ENCODE peak calls at places on chromosomes 1 and 21, in nine cellular contexts. Y, D, K, B, I, C, N, E and A are unnamed samples.

GRCh38 chr1:233361876-233362275 is 34.4 kb downstream of the MAP3K21 start:
- DNase-seq in Y (no peak), D (no peak), K (peak), B (no peak), I (no peak), C (no peak), N (no peak), E (no peak), A (no peak)

GRCh38 chr1:18055181-18055580 is 52.4 kb upstream of the IGSF21 start:
- DNase-seq in Y (no peak), D (no peak), K (no peak), B (no peak), I (no peak), C (no peak), N (no peak), E (no peak), A (no peak)

GRCh38 chr1:180386740-180387367 is 115.5 kb downstream of the ACBD6 start:
- DNase-seq in Y (no peak), D (no peak), K (no peak), B (no peak), I (no peak), C (no peak), N (no peak), E (no peak), A (no peak)

GRCh38 chr1:45522324-45523104 is 830 bp upstream of the PRDX1 start:
- DNase-seq in Y (no peak), D (no peak), K (peak), B (no peak), I (no peak), C (no peak), N (no peak), E (no peak), A (no peak)

GRCh38 chr1:248837045-248837793 is 805 bp upstream of the ZNF672 start:
- DNase-seq in Y (no peak), D (no peak), K (no peak), B (no peak), I (no peak), C (no peak), N (no peak), E (no peak), A (no peak)

GRCh38 chr1:16978589-16979474 is 1.6 kb downstream of the MFAP2 start:
- DNase-seq in Y (peak), D (no peak), K (no peak), B (no peak), I (no peak), C (no peak), N (peak), E (no peak), A (no peak)

GRCh38 chr21:10272216-10272615 is 249.2 kb upstream of the TPTE start:
- DNase-seq in Y (no peak), D (peak), K (no peak), B (no peak), I (no peak), C (no peak), N (no peak), E (no peak), A (no peak)

GRCh38 chr1:52057245-52057644 is 1.1 kb downstream of the BTF3L4 start:
- DNase-seq in Y (no peak), D (no peak), K (no peak), B (no peak), I (no peak), C (no peak), N (no peak), E (no peak), A (no peak)

GRCh38 chr1:100188617-100189016 is 10.6 kb upstream of the LRRC39 start:
- DNase-seq in Y (no peak), D (peak), K (no peak), B (no peak), I (no peak), C (no peak), N (no peak), E (no peak), A (peak)

GRCh38 chr1:68141079-68141800 is 90.8 kb upstream of the DIRAS3 start:
- DNase-seq in Y (no peak), D (no peak), K (no peak), B (no peak), I (no peak), C (no peak), N (no peak), E (no peak), A (no peak)

GRCh38 chr1:228060458-228061190 is 21.9 kb upstream of the ARF1 start:
- DNase-seq in Y (no peak), D (no peak), K (peak), B (no peak), I (no peak), C (no peak), N (no peak), E (no peak), A (no peak)

GRCh38 chr1:21916447-21917240 is 20.5 kb downstream of the HSPG2 start:
- DNase-seq in Y (peak), D (no peak), K (no peak), B (no peak), I (no peak), C (no peak), N (no peak), E (no peak), A (no peak)

GRCh38 chr1:203686091-203686632 is 59.5 kb downstream of the ATP2B4 start:
- DNase-seq in Y (no peak), D (no peak), K (no peak), B (no peak), I (no peak), C (no peak), N (peak), E (no peak), A (no peak)

GRCh38 chr1:27557596-27558340 is 46.2 kb downstream of the AHDC1 start:
- DNase-seq in Y (peak), D (no peak), K (peak), B (no peak), I (no peak), C (no peak), N (peak), E (no peak), A (no peak)

GRCh38 chr1:51218570-51218969 is 17.5 kb upstream of the RNF11 start:
- DNase-seq in Y (no peak), D (no peak), K (no peak), B (no peak), I (no peak), C (no peak), N (no peak), E (no peak), A (no peak)

GRCh38 chr1:208239518-208240381 is 4.4 kb downstream of the PLXNA2 start:
- DNase-seq in Y (no peak), D (no peak), K (no peak), B (no peak), I (no peak), C (no peak), N (no peak), E (no peak), A (no peak)

GRCh38 chr1:118947003-118947765 is 41.0 kb downstream of the TBX15 start:
- DNase-seq in Y (no peak), D (no peak), K (no peak), B (no peak), I (no peak), C (no peak), N (no peak), E (no peak), A (no peak)

GRCh38 chr1:234616644-234617043 is 6.7 kb upstream of the IRF2BP2 start:
- DNase-seq in Y (no peak), D (no peak), K (no peak), B (no peak), I (no peak), C (no peak), N (no peak), E (no peak), A (no peak)

GRCh38 chr1:89065077-89065868 is at the start of gene GBP1:
- DNase-seq in Y (peak), D (no peak), K (no peak), B (no peak), I (no peak), C (no peak), N (no peak), E (no peak), A (no peak)